ENCODE peak calls at places on chromosome 19, in four cellular contexts. F is PC-9, N is IMR-90, A is sigmoid colon. U is an unnamed sample.
A peak's percentile ranks its signal among the peaks of the same experiment; 100 is the strongest.

GRCh38 chr19:58556633-58557252 is 1.7 kb downstream of the UBE2M start:
- DNase-seq in F (no peak), N (no peak), A (peak; percentile 63), U (no peak)

GRCh38 chr19:11535792-11536595 is 2.7 kb upstream of the CNN1 start:
- DNase-seq in F (peak; percentile 75), N (peak; percentile 88), A (peak; percentile 97), U (peak; percentile 73)

GRCh38 chr19:5430237-5430636 is 25.0 kb upstream of the ZNRF4 start:
- DNase-seq in F (no peak), N (no peak), A (no peak), U (no peak)

GRCh38 chr19:21158523-21159135 is 16.8 kb downstream of the ZNF431 start:
- DNase-seq in F (no peak), N (peak; percentile 68), A (no peak), U (no peak)

GRCh38 chr19:45243144-45243732 is 2.0 kb downstream of the EXOC3L2 start:
- DNase-seq in F (no peak), N (no peak), A (no peak), U (no peak)

GRCh38 chr19:19110410-19111137 is 27.7 kb downstream of the TMEM161A start:
- DNase-seq in F (no peak), N (no peak), A (no peak), U (no peak)

GRCh38 chr19:46596008-46596407 is 5.1 kb upstream of the CALM3 start:
- DNase-seq in F (no peak), N (no peak), A (no peak), U (no peak)

GRCh38 chr19:1079566-1080111 is 12.7 kb downstream of the ARHGAP45 start:
- DNase-seq in F (no peak), N (no peak), A (no peak), U (no peak)

GRCh38 chr19:5093953-5094718 is 125.2 kb downstream of the KDM4B start:
- DNase-seq in F (no peak), N (no peak), A (no peak), U (no peak)

GRCh38 chr19:5995606-5996005 is 17.7 kb upstream of the RANBP3 start:
- DNase-seq in F (no peak), N (no peak), A (no peak), U (no peak)

GRCh38 chr19:10773969-10774368 is 56.1 kb downstream of the DNM2 start:
- DNase-seq in F (peak; percentile 85), N (no peak), A (no peak), U (no peak)

GRCh38 chr19:38391911-38392464 is 3.5 kb downstream of the SPRED3 start:
- DNase-seq in F (no peak), N (no peak), A (no peak), U (no peak)

GRCh38 chr19:19540707-19541515 is 2.8 kb downstream of the CILP2 start:
- DNase-seq in F (peak; percentile 91), N (no peak), A (no peak), U (no peak)

GRCh38 chr19:510606-511100 is 3.4 kb downstream of the TPGS1 start:
- DNase-seq in F (peak; percentile 55), N (peak; percentile 81), A (peak; percentile 88), U (peak; percentile 46)

GRCh38 chr19:47719047-47719885 is 6.0 kb downstream of the EHD2 start:
- DNase-seq in F (no peak), N (peak; percentile 99), A (peak; percentile 99), U (peak; percentile 81)

GRCh38 chr19:12521996-12522395 is 29.3 kb downstream of the ZNF564 start:
- DNase-seq in F (no peak), N (no peak), A (no peak), U (no peak)

GRCh38 chr19:11626252-11626651 is 29.0 kb downstream of the ZNF627 start:
- DNase-seq in F (no peak), N (no peak), A (no peak), U (no peak)

GRCh38 chr19:37867831-37868230 is 38.6 kb downstream of the WDR87 start:
- DNase-seq in F (peak; percentile 38), N (peak; percentile 82), A (no peak), U (no peak)

GRCh38 chr19:32480321-32480720 is 74.8 kb downstream of the DPY19L3 start:
- DNase-seq in F (no peak), N (no peak), A (no peak), U (no peak)

GRCh38 chr19:19423322-19423721 is 17.8 kb downstream of the GATAD2A start:
- DNase-seq in F (no peak), N (no peak), A (no peak), U (no peak)

GRCh38 chr19:31338069-31338767 is 11.0 kb downstream of the TSHZ3 start:
- DNase-seq in F (no peak), N (peak; percentile 85), A (peak; percentile 92), U (no peak)

GRCh38 chr19:47274891-47275865 is 493 bp downstream of the INAFM1 start:
- DNase-seq in F (no peak), N (no peak), A (peak; percentile 83), U (no peak)

GRCh38 chr19:56158170-56158757 is 17.2 kb downstream of the ZNF444 start:
- DNase-seq in F (no peak), N (no peak), A (no peak), U (no peak)

GRCh38 chr19:18046066-18046718 is 38.2 kb downstream of the ARRDC2 start:
- DNase-seq in F (peak; percentile 91), N (peak; percentile 82), A (no peak), U (no peak)

GRCh38 chr19:41175825-41176734 is 16.9 kb upstream of the CYP2S1 start:
- DNase-seq in F (peak; percentile 95), N (peak; percentile 76), A (no peak), U (peak; percentile 17)

GRCh38 chr19:7188682-7189629 is 105.3 kb downstream of the INSR start:
- DNase-seq in F (no peak), N (no peak), A (no peak), U (no peak)

GRCh38 chr19:35347930-35348298 is 212 bp downstream of the FFAR1 start:
- DNase-seq in F (no peak), N (no peak), A (no peak), U (no peak)

GRCh38 chr19:31963741-31964140 is 381.7 kb upstream of the ZNF507 start:
- DNase-seq in F (no peak), N (no peak), A (no peak), U (no peak)

GRCh38 chr19:42140125-42140754 is 8.0 kb upstream of the POU2F2 start:
- DNase-seq in F (no peak), N (peak; percentile 72), A (no peak), U (peak; percentile 13)

GRCh38 chr19:13396256-13397080 is 109.8 kb downstream of the CACNA1A start:
- DNase-seq in F (no peak), N (peak; percentile 70), A (peak; percentile 68), U (peak; percentile 22)

GRCh38 chr19:17078038-17078919 is 2.7 kb downstream of the MYO9B start:
- DNase-seq in F (no peak), N (no peak), A (no peak), U (no peak)

GRCh38 chr19:4487572-4487971 is 15.5 kb downstream of the HDGFL2 start:
- DNase-seq in F (no peak), N (no peak), A (no peak), U (no peak)

GRCh38 chr19:52535831-52536800 is 8.6 kb downstream of the ZNF808 start:
- DNase-seq in F (no peak), N (peak; percentile 61), A (peak; percentile 93), U (peak; percentile 20)

GRCh38 chr19:14528419-14529253 is 758 bp upstream of the TECR start:
- DNase-seq in F (no peak), N (no peak), A (peak; percentile 75), U (no peak)
- H3K27ac ChIP-seq in F (no peak overlapping the region), N (no peak overlapping the region), A (peak overlapping the region; percentile 57), U (peak overlapping the region; percentile 95)

GRCh38 chr19:48881741-48882657 is 9.8 kb downstream of the PPP1R15A start:
- DNase-seq in F (no peak), N (no peak), A (no peak), U (no peak)

GRCh38 chr19:48878219-48879024 is 6.2 kb downstream of the PPP1R15A start:
- DNase-seq in F (peak; percentile 48), N (peak; percentile 41), A (no peak), U (no peak)

GRCh38 chr19:48879025-48879572 is 6.9 kb downstream of the PPP1R15A start:
- DNase-seq in F (no peak), N (no peak), A (no peak), U (no peak)

GRCh38 chr19:48874309-48875135 is 2.3 kb downstream of the PPP1R15A start:
- DNase-seq in F (peak; percentile 51), N (peak; percentile 80), A (no peak), U (no peak)

DNA sequence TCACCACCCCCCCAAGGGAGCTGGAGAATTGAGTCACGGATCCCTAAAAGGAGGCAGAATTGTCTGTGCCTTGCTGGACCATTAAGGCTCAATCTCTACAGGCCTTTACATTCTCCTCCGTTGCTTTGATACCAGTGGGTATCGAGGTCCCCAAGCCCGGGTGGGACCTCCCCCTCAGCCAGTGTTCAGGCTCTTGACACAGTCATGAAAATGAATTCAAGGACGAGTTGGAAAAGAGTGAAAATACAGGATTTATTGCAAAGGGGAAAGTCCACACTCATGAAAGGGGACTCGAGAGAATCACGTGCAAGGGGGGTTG is 5.6 kb downstream of the PPP1R15A start:
- DNase-seq in F (no peak), N (no peak), A (no peak), U (no peak)
- H3K27ac ChIP-seq in F (no peak overlapping the region), N (no peak overlapping the region), A (peak overlapping the region; percentile 29), U (no peak overlapping the region)

GRCh38 chr19:8458380-8458779 is 13.6 kb downstream of the HNRNPM start:
- DNase-seq in F (no peak), N (no peak), A (no peak), U (no peak)

GRCh38 chr19:8459520-8460260 is 14.9 kb downstream of the HNRNPM start:
- DNase-seq in F (peak; percentile 88), N (peak; percentile 86), A (no peak), U (no peak)

GRCh38 chr19:8457802-8458201 is 13.0 kb downstream of the HNRNPM start:
- DNase-seq in F (no peak), N (no peak), A (no peak), U (no peak)

GRCh38 chr19:8460516-8461298 is 15.9 kb downstream of the HNRNPM start:
- DNase-seq in F (no peak), N (no peak), A (peak; percentile 29), U (no peak)

DNA sequence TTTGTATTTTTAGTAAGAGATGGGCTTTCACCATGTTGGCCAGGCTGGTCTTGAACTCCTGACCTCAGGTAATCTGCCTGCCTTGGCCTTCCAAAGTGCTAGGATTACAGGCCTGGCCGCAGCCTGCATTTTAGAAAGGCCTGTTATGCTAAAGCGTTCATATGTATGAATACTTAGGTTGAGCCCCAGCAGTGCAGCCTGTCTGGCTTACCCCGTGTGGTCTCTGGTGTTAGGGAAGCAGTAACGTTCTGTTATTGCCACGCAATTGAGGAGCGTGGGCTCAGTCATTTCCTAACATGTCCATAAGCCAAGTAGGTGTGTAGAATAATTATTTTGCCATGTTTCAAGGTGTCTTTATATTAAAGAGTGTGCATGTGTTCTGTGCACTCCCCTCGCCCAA is 14.3 kb downstream of the HNRNPM start:
- DNase-seq in F (no peak), N (no peak), A (no peak), U (no peak)
- H3K27ac ChIP-seq in F (peak overlapping the region; percentile 43), N (peak overlapping the region; percentile 50), A (peak overlapping the region; percentile 29), U (no peak overlapping the region)

GRCh38 chr19:3100331-3100730 is 6.2 kb downstream of the GNA11 start:
- DNase-seq in F (no peak), N (no peak), A (no peak), U (no peak)

GRCh38 chr19:3098141-3098514 is 4.0 kb downstream of the GNA11 start:
- DNase-seq in F (no peak), N (no peak), A (no peak), U (no peak)

GRCh38 chr19:3100747-3101730 is 6.9 kb downstream of the GNA11 start:
- DNase-seq in F (no peak), N (no peak), A (no peak), U (no peak)

GRCh38 chr19:3098515-3099346 is 4.6 kb downstream of the GNA11 start:
- DNase-seq in F (no peak), N (peak; percentile 23), A (peak; percentile 83), U (no peak)

GRCh38 chr19:3099347-3100145 is 5.4 kb downstream of the GNA11 start:
- DNase-seq in F (no peak), N (no peak), A (no peak), U (no peak)
- H3K27ac ChIP-seq in F (no peak overlapping the region), N (no peak overlapping the region), A (peak overlapping the region; percentile 65), U (no peak overlapping the region)

U was measured in substantia nigra.